ENCODE peak calls at places on chromosomes 4 and X, in eight cellular contexts. G is tibial artery; H is endodermal cell; R is HCT116; S is CD8-positive, alpha-beta memory T cell; L is iPS DF 6.9; O is heart left ventricle; B is hepatocyte. K is an unnamed sample.

GRCh38 chrX:32137525-32137924 is 1065.7 kb upstream of the FTHL17 start:
- DNase-seq in G (no peak), H (peak; percentile 75), R (no peak), S (no peak), L (no peak), O (peak; percentile 3), B (peak; percentile 38), K (no peak)

GRCh38 chr4:47704693-47705325 is 133.1 kb downstream of the CORIN start:
- DNase-seq in G (no peak), H (peak; percentile 87), R (no peak), S (no peak), L (peak; percentile 45), O (peak; percentile 13), B (peak; percentile 69), K (no peak)

GRCh38 chr4:172851534-172851933 is 317.1 kb upstream of the GALNT7 start:
- DNase-seq in G (no peak), H (no peak), R (no peak), S (no peak), L (no peak), O (no peak), B (no peak), K (no peak)

GRCh38 chr4:16862688-16863087 is 35.8 kb downstream of the LDB2 start:
- DNase-seq in G (no peak), H (no peak), R (no peak), S (no peak), L (no peak), O (peak; percentile 37), B (no peak), K (no peak)

GRCh38 chr4:8115916-8116315 is 42.7 kb downstream of the ABLIM2 start:
- DNase-seq in G (no peak), H (no peak), R (no peak), S (peak; percentile 27), L (no peak), O (no peak), B (no peak), K (no peak)

GRCh38 chrX:103356897-103357296 is 591 bp downstream of the TCEAL9 start:
- DNase-seq in G (no peak), H (peak; percentile 79), R (no peak), S (no peak), L (no peak), O (peak; percentile 22), B (peak; percentile 43), K (no peak)

GRCh38 chr4:173040200-173040599 is 128.4 kb upstream of the GALNT7 start:
- DNase-seq in G (peak; percentile 25), H (no peak), R (no peak), S (no peak), L (no peak), O (peak; percentile 27), B (no peak), K (no peak)

GRCh38 chr4:35689866-35690265 is 554.4 kb downstream of the ARAP2 start:
- DNase-seq in G (no peak), H (no peak), R (no peak), S (no peak), L (no peak), O (no peak), B (no peak), K (no peak)

GRCh38 chr4:84681488-84682274 is 98.8 kb downstream of the CDS1 start:
- DNase-seq in G (no peak), H (no peak), R (no peak), S (no peak), L (no peak), O (peak; percentile 27), B (peak; percentile 32), K (no peak)

GRCh38 chrX:154596290-154596929 is 11.5 kb downstream of the CTAG1A start:
- DNase-seq in G (no peak), H (peak; percentile 86), R (no peak), S (no peak), L (peak; percentile 43), O (no peak), B (no peak), K (no peak)

GRCh38 chr4:110415451-110415850 is 60.5 kb upstream of the ENPEP start:
- DNase-seq in G (no peak), H (no peak), R (no peak), S (no peak), L (no peak), O (no peak), B (no peak), K (no peak)

GRCh38 chrX:56505866-56506265 is 57.6 kb upstream of the UBQLN2 start:
- DNase-seq in G (no peak), H (no peak), R (no peak), S (no peak), L (no peak), O (no peak), B (peak; percentile 13), K (no peak)

GRCh38 chr4:87409420-87409939 is 12.9 kb upstream of the NUDT9 start:
- DNase-seq in G (no peak), H (no peak), R (no peak), S (no peak), L (no peak), O (no peak), B (peak; percentile 51), K (no peak)

GRCh38 chrX:68665502-68665901 is 18.0 kb downstream of the STARD8 start:
- DNase-seq in G (peak; percentile 38), H (no peak), R (no peak), S (no peak), L (no peak), O (peak; percentile 42), B (no peak), K (no peak)

GRCh38 chrX:133215747-133216146 is 2.4 kb downstream of the TFDP3 start:
- DNase-seq in G (no peak), H (peak; percentile 64), R (no peak), S (no peak), L (no peak), O (no peak), B (peak; percentile 48), K (no peak)

GRCh38 chrX:55135171-55135570 is 46.4 kb downstream of the PAGE2 start:
- DNase-seq in G (peak; percentile 21), H (peak; percentile 54), R (peak; percentile 2), S (no peak), L (no peak), O (peak; percentile 9), B (peak; percentile 54), K (peak; percentile 21)

GRCh38 chrX:38175140-38175539 is 45.5 kb downstream of the SRPX start:
- DNase-seq in G (no peak), H (peak; percentile 75), R (peak; percentile 24), S (no peak), L (peak; percentile 25), O (no peak), B (peak; percentile 53), K (no peak)

DNA sequence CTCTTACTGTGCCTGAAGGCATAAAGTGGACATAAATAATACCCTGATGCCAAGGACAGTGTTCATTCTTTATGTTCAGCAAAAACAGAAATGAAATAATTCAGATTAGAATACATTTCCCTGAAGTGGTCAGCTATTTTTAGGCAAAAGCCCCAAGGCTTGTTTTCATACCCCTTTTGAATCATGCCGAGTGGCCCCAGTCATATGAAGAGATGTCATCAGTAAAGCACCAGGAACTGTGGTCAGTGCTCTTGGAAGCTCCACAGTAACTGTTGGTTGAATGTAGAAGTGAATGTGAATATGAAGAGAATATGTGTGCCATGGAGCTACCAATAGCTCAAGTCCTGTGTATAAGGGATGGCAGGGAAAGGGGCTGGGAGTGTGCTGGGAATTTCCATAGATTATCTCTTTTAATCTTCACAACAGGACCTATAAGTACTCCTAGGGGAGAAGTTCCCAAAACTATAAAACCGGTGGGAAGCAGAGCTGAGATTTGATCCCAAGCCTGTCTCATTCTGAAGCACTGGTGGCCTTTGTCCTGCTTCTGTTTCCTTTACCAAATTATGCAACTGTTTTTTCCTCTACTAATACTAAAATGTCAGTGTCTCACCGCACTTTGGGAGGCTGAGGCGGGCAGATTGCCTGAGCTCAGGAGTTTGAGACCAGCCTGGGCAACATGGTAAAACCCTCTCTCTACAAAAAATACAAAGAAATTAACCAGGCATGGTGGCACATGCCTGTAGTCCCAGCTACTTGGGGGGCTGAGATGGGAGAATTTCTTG is 52.6 kb downstream of the FNIP2 start:
- DNase-seq in G (no peak), H (no peak), R (no peak), S (no peak), L (no peak), O (no peak), B (no peak), K (no peak)
- H3K4me1 ChIP-seq in G (peaks cover 60% of the 10 kb centered on the region), H (peaks cover 6% of the 10 kb centered on the region), R (no peaks in the 10 kb centered on the region), S (peaks cover 7% of the 10 kb centered on the region), L (no peaks in the 10 kb centered on the region), O (peaks cover 78% of the 10 kb centered on the region), B (peaks cover 51% of the 10 kb centered on the region), K (peaks cover 9% of the 10 kb centered on the region)

GRCh38 chr4:153676984-153677383 is 7.1 kb upstream of the TLR2 start:
- DNase-seq in G (no peak), H (no peak), R (peak; percentile 19), S (no peak), L (no peak), O (no peak), B (no peak), K (no peak)

GRCh38 chr4:153676491-153676890 is 7.6 kb upstream of the TLR2 start:
- DNase-seq in G (no peak), H (no peak), R (no peak), S (no peak), L (no peak), O (no peak), B (no peak), K (no peak)

GRCh38 chr4:153683763-153684181 is 308 bp upstream of the TLR2 start:
- DNase-seq in G (no peak), H (no peak), R (no peak), S (no peak), L (peak; percentile 5), O (no peak), B (no peak), K (no peak)

GRCh38 chr4:153684182-153685073 is at the start of gene TLR2:
- DNase-seq in G (peak; percentile 77), H (peak; percentile 89), R (no peak), S (peak; percentile 37), L (peak; percentile 22), O (peak; percentile 68), B (peak; percentile 87), K (peak; percentile 51)

DNA sequence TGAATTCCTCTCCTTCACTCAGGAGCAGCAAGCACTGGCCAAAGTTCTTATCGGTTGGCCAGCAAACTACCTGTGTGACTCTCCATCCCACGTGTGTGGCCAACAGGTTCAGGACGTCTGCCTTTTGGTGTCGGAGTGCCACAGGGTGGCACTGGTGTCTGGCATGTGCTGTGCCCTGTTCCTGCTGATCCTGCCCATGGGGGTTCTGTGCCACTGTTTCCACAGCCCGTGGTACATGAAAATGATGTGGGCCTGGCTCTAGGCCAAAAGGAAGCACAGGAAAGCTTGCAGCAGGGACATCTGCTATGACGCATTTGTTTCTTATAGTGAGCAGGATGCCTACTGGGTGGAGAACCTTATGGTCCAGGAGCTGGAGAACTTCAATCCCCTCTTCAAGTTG is 4.6 kb upstream of the TLR2 start:
- DNase-seq in G (no peak), H (no peak), R (no peak), S (no peak), L (no peak), O (no peak), B (no peak), K (peak; percentile 16)
- H3K4me3 ChIP-seq in G (no peak overlapping the region), H (no peak overlapping the region), R (no peak overlapping the region), S (no peak overlapping the region), L (no peak overlapping the region), O (no peak overlapping the region), B (no peak overlapping the region), K (no peak overlapping the region)

GRCh38 chr4:113293043-113293560 is 243.6 kb downstream of the ANK2 start:
- DNase-seq in G (no peak), H (no peak), R (no peak), S (no peak), L (no peak), O (no peak), B (peak; percentile 39), K (no peak)
- H3K4me1 ChIP-seq in G (peaks cover 14% of the 10 kb centered on the region), H (peaks cover 13% of the 10 kb centered on the region), R (no peaks in the 10 kb centered on the region), S (no peaks in the 10 kb centered on the region), L (peaks cover 5% of the 10 kb centered on the region), O (peaks cover 30% of the 10 kb centered on the region), B (peaks cover 8% of the 10 kb centered on the region), K (no peaks in the 10 kb centered on the region)

GRCh38 chr4:26204911-26205368 is 115.9 kb upstream of the RBPJ start:
- DNase-seq in G (no peak), H (peak; percentile 68), R (no peak), S (no peak), L (no peak), O (peak; percentile 19), B (no peak), K (no peak)
- H3K4me3 ChIP-seq in G (no peak overlapping the region), H (no peak overlapping the region), R (no peak overlapping the region), S (no peak overlapping the region), L (no peak overlapping the region), O (no peak overlapping the region), B (no peak overlapping the region), K (no peak overlapping the region)